ENCODE peak calls at places on chromosomes 4 and X, in six cellular contexts. One of them, this sample, is unnamed.

GRCh38 chr4:112604590-112604989 is 32.1 kb downstream of the ZGRF1 start:
- DNase-seq in activated CD8-positive, alpha-beta memory T cell treated with anti-CD3 and anti-CD28 coated beads for 48 hours: no peak
- DNase-seq in SK-N-MC: peak
- DNase-seq in NCI-H1105: peak
- DNase-seq in activated T-helper 1 cell treated with anti-CD3 and anti-CD28 coated beads, Interleukin-12 subunit alpha, Interleukin-12 subunit beta, Interleukin-2, Interleukin-4 antibody, amounts not matched to agents 30 ng/mL and 10 ng/mL and 1 ng/mL, durations not matched to agents 14 hours and 24 hours and 36 hours: peak
- DNase-seq in M059J: peak
- DNase-seq in this sample: no peak

GRCh38 chr4:54433686-54434085 is 204.6 kb downstream of the PDGFRA start:
- DNase-seq in SK-N-MC: no peak
- DNase-seq in activated T-helper 1 cell treated with anti-CD3 and anti-CD28 coated beads, Interleukin-12 subunit alpha, Interleukin-12 subunit beta, Interleukin-2, Interleukin-4 antibody, amounts not matched to agents 30 ng/mL and 10 ng/mL and 1 ng/mL, durations not matched to agents 14 hours and 24 hours and 36 hours: no peak
- DNase-seq in activated CD8-positive, alpha-beta memory T cell treated with anti-CD3 and anti-CD28 coated beads for 48 hours: no peak
- DNase-seq in NCI-H1105: no peak
- DNase-seq in M059J: no peak
- DNase-seq in this sample: no peak

GRCh38 chr4:38323141-38323634 is 340.8 kb upstream of the KLF3 start:
- DNase-seq in SK-N-MC: peak
- DNase-seq in M059J: peak
- DNase-seq in activated CD8-positive, alpha-beta memory T cell treated with anti-CD3 and anti-CD28 coated beads for 48 hours: no peak
- DNase-seq in activated T-helper 1 cell treated with anti-CD3 and anti-CD28 coated beads, Interleukin-12 subunit alpha, Interleukin-12 subunit beta, Interleukin-2, Interleukin-4 antibody, amounts not matched to agents 30 ng/mL and 10 ng/mL and 1 ng/mL, durations not matched to agents 14 hours and 24 hours and 36 hours: no peak
- DNase-seq in NCI-H1105: no peak
- DNase-seq in this sample: no peak

GRCh38 chr4:142408003-142408441 is 438.1 kb downstream of the INPP4B start:
- DNase-seq in activated CD8-positive, alpha-beta memory T cell treated with anti-CD3 and anti-CD28 coated beads for 48 hours: no peak
- DNase-seq in M059J: peak
- DNase-seq in SK-N-MC: no peak
- DNase-seq in NCI-H1105: no peak
- DNase-seq in activated T-helper 1 cell treated with anti-CD3 and anti-CD28 coated beads, Interleukin-12 subunit alpha, Interleukin-12 subunit beta, Interleukin-2, Interleukin-4 antibody, amounts not matched to agents 30 ng/mL and 10 ng/mL and 1 ng/mL, durations not matched to agents 14 hours and 24 hours and 36 hours: no peak
- DNase-seq in this sample: no peak

GRCh38 chr4:107863416-107863815 is 38.7 kb downstream of the SGMS2 start:
- DNase-seq in SK-N-MC: no peak
- DNase-seq in NCI-H1105: no peak
- DNase-seq in activated T-helper 1 cell treated with anti-CD3 and anti-CD28 coated beads, Interleukin-12 subunit alpha, Interleukin-12 subunit beta, Interleukin-2, Interleukin-4 antibody, amounts not matched to agents 30 ng/mL and 10 ng/mL and 1 ng/mL, durations not matched to agents 14 hours and 24 hours and 36 hours: no peak
- DNase-seq in M059J: no peak
- DNase-seq in activated CD8-positive, alpha-beta memory T cell treated with anti-CD3 and anti-CD28 coated beads for 48 hours: no peak
- DNase-seq in this sample: no peak

GRCh38 chr4:98006814-98007412 is 136.4 kb downstream of the STPG2 start:
- DNase-seq in M059J: no peak
- DNase-seq in activated CD8-positive, alpha-beta memory T cell treated with anti-CD3 and anti-CD28 coated beads for 48 hours: no peak
- DNase-seq in activated T-helper 1 cell treated with anti-CD3 and anti-CD28 coated beads, Interleukin-12 subunit alpha, Interleukin-12 subunit beta, Interleukin-2, Interleukin-4 antibody, amounts not matched to agents 30 ng/mL and 10 ng/mL and 1 ng/mL, durations not matched to agents 14 hours and 24 hours and 36 hours: no peak
- DNase-seq in NCI-H1105: no peak
- DNase-seq in SK-N-MC: no peak
- DNase-seq in this sample: no peak

GRCh38 chr4:168574581-168575295 is 77.9 kb downstream of the PALLD start:
- DNase-seq in NCI-H1105: peak
- DNase-seq in M059J: peak
- DNase-seq in SK-N-MC: no peak
- DNase-seq in activated CD8-positive, alpha-beta memory T cell treated with anti-CD3 and anti-CD28 coated beads for 48 hours: no peak
- DNase-seq in activated T-helper 1 cell treated with anti-CD3 and anti-CD28 coated beads, Interleukin-12 subunit alpha, Interleukin-12 subunit beta, Interleukin-2, Interleukin-4 antibody, amounts not matched to agents 30 ng/mL and 10 ng/mL and 1 ng/mL, durations not matched to agents 14 hours and 24 hours and 36 hours: no peak
- DNase-seq in this sample: no peak

GRCh38 chr4:72604324-72604723 is 35.3 kb upstream of the ADAMTS3 start:
- DNase-seq in NCI-H1105: no peak
- DNase-seq in M059J: no peak
- DNase-seq in activated CD8-positive, alpha-beta memory T cell treated with anti-CD3 and anti-CD28 coated beads for 48 hours: no peak
- DNase-seq in SK-N-MC: no peak
- DNase-seq in activated T-helper 1 cell treated with anti-CD3 and anti-CD28 coated beads, Interleukin-12 subunit alpha, Interleukin-12 subunit beta, Interleukin-2, Interleukin-4 antibody, amounts not matched to agents 30 ng/mL and 10 ng/mL and 1 ng/mL, durations not matched to agents 14 hours and 24 hours and 36 hours: no peak
- DNase-seq in this sample: no peak

GRCh38 chr4:10002278-10002677 is 19.0 kb downstream of the SLC2A9 start:
- DNase-seq in SK-N-MC: no peak
- DNase-seq in activated CD8-positive, alpha-beta memory T cell treated with anti-CD3 and anti-CD28 coated beads for 48 hours: no peak
- DNase-seq in activated T-helper 1 cell treated with anti-CD3 and anti-CD28 coated beads, Interleukin-12 subunit alpha, Interleukin-12 subunit beta, Interleukin-2, Interleukin-4 antibody, amounts not matched to agents 30 ng/mL and 10 ng/mL and 1 ng/mL, durations not matched to agents 14 hours and 24 hours and 36 hours: no peak
- DNase-seq in M059J: no peak
- DNase-seq in NCI-H1105: no peak
- DNase-seq in this sample: no peak

GRCh38 chrX:68571292-68572256 is 72.7 kb downstream of the YIPF6 start:
- DNase-seq in NCI-H1105: no peak
- DNase-seq in M059J: peak
- DNase-seq in SK-N-MC: no peak
- DNase-seq in activated T-helper 1 cell treated with anti-CD3 and anti-CD28 coated beads, Interleukin-12 subunit alpha, Interleukin-12 subunit beta, Interleukin-2, Interleukin-4 antibody, amounts not matched to agents 30 ng/mL and 10 ng/mL and 1 ng/mL, durations not matched to agents 14 hours and 24 hours and 36 hours: no peak
- DNase-seq in activated CD8-positive, alpha-beta memory T cell treated with anti-CD3 and anti-CD28 coated beads for 48 hours: no peak
- DNase-seq in this sample: no peak

GRCh38 chrX:462853-463252 is 76.1 kb upstream of the PPP2R3B start:
- DNase-seq in activated CD8-positive, alpha-beta memory T cell treated with anti-CD3 and anti-CD28 coated beads for 48 hours: no peak
- DNase-seq in SK-N-MC: no peak
- DNase-seq in NCI-H1105: no peak
- DNase-seq in activated T-helper 1 cell treated with anti-CD3 and anti-CD28 coated beads, Interleukin-12 subunit alpha, Interleukin-12 subunit beta, Interleukin-2, Interleukin-4 antibody, amounts not matched to agents 30 ng/mL and 10 ng/mL and 1 ng/mL, durations not matched to agents 14 hours and 24 hours and 36 hours: no peak
- DNase-seq in M059J: no peak
- DNase-seq in this sample: no peak

GRCh38 chr4:163556169-163556568 is 61.7 kb downstream of the TMA16 start:
- DNase-seq in activated T-helper 1 cell treated with anti-CD3 and anti-CD28 coated beads, Interleukin-12 subunit alpha, Interleukin-12 subunit beta, Interleukin-2, Interleukin-4 antibody, amounts not matched to agents 30 ng/mL and 10 ng/mL and 1 ng/mL, durations not matched to agents 14 hours and 24 hours and 36 hours: no peak
- DNase-seq in SK-N-MC: no peak
- DNase-seq in activated CD8-positive, alpha-beta memory T cell treated with anti-CD3 and anti-CD28 coated beads for 48 hours: no peak
- DNase-seq in M059J: peak
- DNase-seq in NCI-H1105: no peak
- DNase-seq in this sample: no peak

GRCh38 chrX:154404625-154405192 is 4.3 kb downstream of the DNASE1L1 start:
- DNase-seq in M059J: no peak
- DNase-seq in NCI-H1105: no peak
- DNase-seq in SK-N-MC: no peak
- DNase-seq in activated T-helper 1 cell treated with anti-CD3 and anti-CD28 coated beads, Interleukin-12 subunit alpha, Interleukin-12 subunit beta, Interleukin-2, Interleukin-4 antibody, amounts not matched to agents 30 ng/mL and 10 ng/mL and 1 ng/mL, durations not matched to agents 14 hours and 24 hours and 36 hours: no peak
- DNase-seq in activated CD8-positive, alpha-beta memory T cell treated with anti-CD3 and anti-CD28 coated beads for 48 hours: no peak
- DNase-seq in this sample: no peak

GRCh38 chrX:120428309-120428708 is 40.8 kb downstream of the LAMP2 start:
- DNase-seq in M059J: peak
- DNase-seq in NCI-H1105: no peak
- DNase-seq in activated T-helper 1 cell treated with anti-CD3 and anti-CD28 coated beads, Interleukin-12 subunit alpha, Interleukin-12 subunit beta, Interleukin-2, Interleukin-4 antibody, amounts not matched to agents 30 ng/mL and 10 ng/mL and 1 ng/mL, durations not matched to agents 14 hours and 24 hours and 36 hours: no peak
- DNase-seq in activated CD8-positive, alpha-beta memory T cell treated with anti-CD3 and anti-CD28 coated beads for 48 hours: no peak
- DNase-seq in SK-N-MC: no peak
- DNase-seq in this sample: no peak

GRCh38 chrX:11913001-11913400 is 155.0 kb downstream of the MSL3 start:
- DNase-seq in activated T-helper 1 cell treated with anti-CD3 and anti-CD28 coated beads, Interleukin-12 subunit alpha, Interleukin-12 subunit beta, Interleukin-2, Interleukin-4 antibody, amounts not matched to agents 30 ng/mL and 10 ng/mL and 1 ng/mL, durations not matched to agents 14 hours and 24 hours and 36 hours: no peak
- DNase-seq in activated CD8-positive, alpha-beta memory T cell treated with anti-CD3 and anti-CD28 coated beads for 48 hours: no peak
- DNase-seq in SK-N-MC: no peak
- DNase-seq in M059J: no peak
- DNase-seq in NCI-H1105: no peak
- DNase-seq in this sample: no peak

GRCh38 chr4:95377511-95377910 is 171.3 kb downstream of the UNC5C start:
- DNase-seq in activated CD8-positive, alpha-beta memory T cell treated with anti-CD3 and anti-CD28 coated beads for 48 hours: no peak
- DNase-seq in M059J: no peak
- DNase-seq in activated T-helper 1 cell treated with anti-CD3 and anti-CD28 coated beads, Interleukin-12 subunit alpha, Interleukin-12 subunit beta, Interleukin-2, Interleukin-4 antibody, amounts not matched to agents 30 ng/mL and 10 ng/mL and 1 ng/mL, durations not matched to agents 14 hours and 24 hours and 36 hours: no peak
- DNase-seq in NCI-H1105: no peak
- DNase-seq in SK-N-MC: no peak
- DNase-seq in this sample: no peak

GRCh38 chrX:110847334-110847733 is 51.7 kb upstream of the CHRDL1 start:
- DNase-seq in NCI-H1105: no peak
- DNase-seq in M059J: peak
- DNase-seq in SK-N-MC: peak
- DNase-seq in activated CD8-positive, alpha-beta memory T cell treated with anti-CD3 and anti-CD28 coated beads for 48 hours: no peak
- DNase-seq in activated T-helper 1 cell treated with anti-CD3 and anti-CD28 coated beads, Interleukin-12 subunit alpha, Interleukin-12 subunit beta, Interleukin-2, Interleukin-4 antibody, amounts not matched to agents 30 ng/mL and 10 ng/mL and 1 ng/mL, durations not matched to agents 14 hours and 24 hours and 36 hours: peak
- DNase-seq in this sample: no peak

This sample was measured in T-cell.